ENCODE peak calls at places on chromosome 4, in eight cellular contexts. I, C, M, L, N, F, K and T are unnamed samples.

GRCh38 chr4:138308421-138308820 is 66.3 kb upstream of the SLC7A11 start:
- DNase-seq in K (no peak), M (no peak), F (peak), N (peak), I (no peak), L (no peak), C (peak), T (peak)

GRCh38 chr4:3868841-3869572 is 102.8 kb downstream of the ADRA2C start:
- DNase-seq in F (no peak), N (no peak), M (no peak), I (no peak), L (no peak), K (no peak), C (no peak), T (no peak)

GRCh38 chr4:83757121-83757621 is 221.3 kb downstream of the GPAT3 start:
- DNase-seq in L (no peak), M (no peak), K (no peak), I (no peak), C (peak), F (no peak), N (peak), T (peak)

GRCh38 chr4:88457307-88458090 is 580 bp downstream of the HERC5 start:
- DNase-seq in I (no peak), N (no peak), C (peak), L (peak), K (peak), F (no peak), M (peak), T (peak)

GRCh38 chr4:15986900-15987299 is 23.9 kb upstream of the FGFBP2 start:
- DNase-seq in I (no peak), M (peak), L (no peak), K (no peak), C (no peak), F (no peak), N (no peak), T (no peak)

GRCh38 chr4:113141901-113142346 is 92.5 kb downstream of the ANK2 start:
- DNase-seq in F (peak), L (no peak), N (peak), K (peak), M (no peak), C (peak), I (no peak), T (no peak)

GRCh38 chr4:5146248-5146647 is 95.0 kb downstream of the STK32B start:
- DNase-seq in C (no peak), N (no peak), I (no peak), K (no peak), M (no peak), F (no peak), L (no peak), T (no peak)

GRCh38 chr4:42673084-42673429 is 16.2 kb upstream of the ATP8A1 start:
- DNase-seq in C (peak), K (no peak), F (no peak), I (no peak), N (no peak), L (no peak), M (peak), T (peak)

GRCh38 chr4:186624951-186625350 is 69.6 kb upstream of the MTNR1A start:
- DNase-seq in F (peak), L (peak), M (no peak), K (no peak), C (no peak), I (no peak), N (peak), T (no peak)

GRCh38 chr4:135277980-135278315 is 1076.4 kb upstream of the PABPC4L start:
- DNase-seq in F (no peak), L (peak), M (no peak), K (no peak), N (no peak), C (no peak), I (no peak), T (no peak)

GRCh38 chr4:105145913-105146285 is 777 bp upstream of the TET2 start:
- DNase-seq in M (peak), F (no peak), I (no peak), C (no peak), L (peak), N (no peak), K (no peak), T (no peak)

GRCh38 chr4:4857001-4857808 is 2.3 kb upstream of the MSX1 start:
- DNase-seq in F (no peak), M (no peak), I (no peak), K (no peak), L (no peak), N (no peak), C (no peak), T (no peak)

GRCh38 chr4:85491527-85491926 is 16.6 kb downstream of the ARHGAP24 start:
- DNase-seq in K (no peak), L (no peak), F (no peak), N (no peak), M (no peak), C (no peak), I (no peak), T (no peak)

GRCh38 chr4:181956502-181956901 is 286.7 kb upstream of the TENM3 start:
- DNase-seq in C (no peak), F (no peak), K (no peak), I (no peak), N (no peak), M (no peak), L (no peak), T (no peak)
- H3K27ac ChIP-seq in C (no peak), F (no peak), K (no peak), I (no peak), N (peak), M (no peak), L (no peak), T (no peak)

DNA sequence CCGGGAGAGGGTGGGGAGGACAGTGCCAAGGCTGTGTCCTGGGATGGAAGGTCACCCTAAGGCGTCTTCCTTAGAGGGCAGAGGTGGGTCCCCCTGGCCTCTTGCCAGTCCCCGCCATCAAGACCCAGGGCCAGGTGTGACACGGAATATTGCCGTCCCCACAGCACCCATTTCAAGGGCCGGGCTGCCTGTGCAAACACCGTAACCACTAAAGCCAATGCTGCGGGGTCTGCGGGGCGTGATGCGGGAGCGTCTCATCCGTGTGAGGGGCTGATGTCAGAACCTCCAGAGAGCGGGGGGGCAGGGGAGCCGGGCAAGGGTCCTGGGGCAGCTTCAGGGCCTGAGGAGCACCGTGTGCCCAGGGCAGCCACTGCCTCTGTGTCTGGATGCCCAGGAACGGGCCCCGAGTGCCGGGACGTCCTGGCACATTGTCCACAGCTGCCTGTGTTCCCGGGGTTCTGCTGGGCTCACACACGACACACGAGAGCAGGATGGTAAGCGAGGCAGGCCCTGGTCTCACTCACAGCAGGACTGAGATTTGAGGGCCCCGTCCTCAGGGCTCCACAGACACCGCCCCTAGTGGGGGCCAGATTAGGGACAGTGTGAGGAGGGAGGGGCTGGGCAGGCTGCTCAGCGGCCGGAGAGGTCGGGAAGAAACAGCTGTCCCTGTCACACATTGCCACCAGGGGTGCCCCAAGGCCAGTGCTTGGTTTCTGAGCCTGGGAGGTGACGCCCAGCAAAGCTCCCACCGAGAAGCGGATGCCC is 29.2 kb downstream of the NKX1-1 start:
- DNase-seq in F (no peak), N (no peak), M (peak), L (peak), I (no peak), C (no peak), K (no peak), T (no peak)
- TF ChIP-seq CTCF in F (no peak), N (no peak), M (no peak), L (peak), I (no peak), C (no peak), K (no peak), T (no peak)

DNA sequence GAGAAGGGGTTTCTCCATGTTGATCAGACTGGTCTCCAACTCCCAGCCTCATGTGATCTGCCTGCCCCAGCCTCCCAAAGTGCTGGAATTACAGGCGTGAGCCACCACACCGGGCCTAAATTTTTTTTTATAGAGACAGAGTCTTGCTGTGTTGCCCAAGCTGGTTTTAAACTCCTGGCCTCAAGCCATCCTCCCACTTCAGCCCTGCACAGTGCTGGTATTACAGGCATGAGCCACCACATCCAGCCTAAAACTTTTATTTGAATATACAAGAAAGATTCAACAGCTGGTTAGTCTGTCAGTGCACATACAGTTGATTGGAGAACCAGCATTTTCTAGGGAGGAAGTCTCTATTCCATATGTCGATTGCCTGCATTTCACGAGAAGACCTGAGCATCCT is 91.2 kb downstream of the LRP2BP start:
- DNase-seq in F (peak), I (no peak), N (no peak), M (no peak), C (no peak), L (no peak), K (no peak), T (no peak)
- H3K27ac ChIP-seq in F (no peak), I (no peak), N (no peak), M (no peak), C (peak), L (no peak), K (no peak), T (no peak)

GRCh38 chr4:23899565-23899964 is 9.7 kb upstream of the PPARGC1A start:
- DNase-seq in N (no peak), F (no peak), C (no peak), I (no peak), K (no peak), M (no peak), L (no peak), T (no peak)

GRCh38 chr4:23904639-23905061 is 14.8 kb upstream of the PPARGC1A start:
- DNase-seq in I (no peak), M (no peak), F (no peak), C (peak), L (no peak), K (no peak), N (no peak), T (no peak)

GRCh38 chr4:23900636-23901035 is 10.8 kb upstream of the PPARGC1A start:
- DNase-seq in L (no peak), M (no peak), K (no peak), C (no peak), N (no peak), F (no peak), I (no peak), T (no peak)

GRCh38 chr4:23903859-23904438 is 14.1 kb upstream of the PPARGC1A start:
- DNase-seq in L (no peak), C (no peak), F (no peak), K (no peak), M (peak), I (no peak), N (no peak), T (no peak)

DNA sequence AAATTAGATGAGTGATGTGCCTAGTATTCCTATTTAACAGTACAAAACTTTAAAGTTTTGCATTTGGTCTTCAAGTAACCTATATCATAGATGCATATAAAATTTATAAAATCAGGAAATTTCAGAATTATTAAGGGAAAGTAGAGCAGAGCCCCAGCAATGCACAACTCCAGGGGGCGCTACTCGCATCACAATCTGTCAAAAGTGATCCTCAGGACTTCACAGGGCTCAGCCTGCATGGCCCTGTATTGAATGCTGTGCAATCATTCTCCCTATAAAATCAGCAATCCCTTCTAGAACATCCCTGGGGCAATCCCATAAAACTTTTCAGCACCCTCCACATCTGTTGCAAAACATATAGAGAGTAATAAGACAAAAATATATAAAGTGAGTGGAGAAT is 12.4 kb upstream of the PPARGC1A start:
- DNase-seq in L (no peak), I (no peak), F (no peak), N (no peak), M (no peak), K (no peak), C (no peak), T (no peak)
- TF ChIP-seq CTCF in L (peak), I (no peak), F (no peak), N (peak), M (no peak), K (no peak), C (no peak), T (no peak)

DNA sequence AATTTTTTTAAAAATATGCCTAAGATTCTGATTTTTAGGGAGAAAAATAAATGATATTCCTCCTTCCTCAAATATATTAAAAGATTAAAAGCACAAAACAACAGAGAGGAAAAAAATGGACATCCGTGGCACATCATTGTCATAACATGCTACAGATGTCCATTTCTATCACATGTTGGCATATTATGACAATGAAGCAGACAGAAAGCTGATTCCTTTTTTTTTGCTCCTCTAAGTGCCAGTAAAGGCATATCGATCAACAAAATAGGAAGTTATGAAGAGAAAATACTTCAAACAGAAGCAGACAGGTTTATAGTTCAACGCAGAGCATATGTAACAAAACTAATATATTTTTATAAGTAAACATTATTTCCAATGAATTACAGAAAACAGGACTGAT is 11.2 kb downstream of the KLHL8 start:
- DNase-seq in C (no peak), L (no peak), M (no peak), K (no peak), I (no peak), N (no peak), F (no peak), T (no peak)
- H3K27ac ChIP-seq in C (no peak), L (no peak), M (no peak), K (no peak), I (no peak), N (no peak), F (no peak), T (no peak)

DNA sequence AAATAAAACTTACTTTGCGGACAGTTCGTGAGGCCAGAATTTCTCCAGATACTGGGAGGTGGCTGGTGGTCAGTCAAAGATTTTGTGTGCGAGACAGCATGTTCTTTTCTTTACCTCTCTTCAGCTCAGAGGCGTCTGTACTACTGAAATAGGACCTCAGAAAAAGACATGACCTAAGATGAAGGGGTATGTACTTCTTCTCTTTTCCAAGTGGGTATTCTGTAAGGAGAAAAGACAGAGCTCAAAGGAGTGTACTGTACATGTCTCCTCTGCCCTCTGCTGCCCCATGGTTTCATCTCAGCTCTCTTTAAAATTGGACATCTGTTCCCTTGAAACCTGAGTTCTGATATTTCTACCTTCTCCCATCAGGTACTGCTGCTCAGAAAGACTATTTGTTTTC is 38.1 kb downstream of the SEPTIN11 start:
- DNase-seq in N (no peak), F (no peak), I (no peak), M (no peak), L (no peak), K (no peak), C (no peak), T (no peak)
- TF ChIP-seq CTCF in N (no peak), F (peak), I (no peak), M (peak), L (no peak), K (no peak), C (no peak), T (no peak)

GRCh38 chr4:143195581-143195980 is 10.9 kb downstream of the USP38 start:
- DNase-seq in C (no peak), I (no peak), K (no peak), M (no peak), F (no peak), L (no peak), N (no peak), T (no peak)

GRCh38 chr4:143199503-143199902 is 14.8 kb downstream of the USP38 start:
- DNase-seq in N (no peak), M (no peak), I (no peak), K (no peak), F (no peak), C (no peak), L (no peak), T (no peak)

DNA sequence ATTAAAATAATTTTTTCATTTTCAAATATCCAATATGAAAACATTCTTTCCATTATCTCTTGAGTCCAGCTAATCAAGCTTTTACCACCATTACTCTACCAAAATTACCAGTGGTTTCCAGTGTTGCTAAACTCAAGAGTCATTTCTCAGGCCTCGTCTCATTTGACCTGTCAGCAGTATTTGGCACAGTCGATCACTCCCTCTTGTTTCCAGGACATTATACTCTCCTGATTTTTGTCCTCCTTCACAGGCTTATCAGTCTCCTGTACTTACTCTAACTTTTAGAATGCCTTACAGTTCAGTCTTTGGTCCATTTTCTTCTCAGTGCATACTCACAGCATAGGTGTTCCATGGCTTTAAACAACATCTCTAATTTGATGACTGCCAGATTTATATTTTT is 11.6 kb downstream of the USP38 start:
- DNase-seq in L (no peak), I (no peak), K (no peak), N (no peak), M (no peak), F (no peak), C (no peak), T (no peak)
- H3K27ac ChIP-seq in L (no peak), I (no peak), K (no peak), N (no peak), M (no peak), F (no peak), C (no peak), T (no peak)